ENCODE peak calls at places on chromosome X, in six cellular contexts. One of them, this sample, is unnamed.

GRCh38 chrX:7149421-7149820 is 1.5 kb upstream of the PUDP start:
- DNase-seq in activated T-helper 1 cell treated with anti-CD3 and anti-CD28 coated beads, Interleukin-12 subunit alpha, Interleukin-12 subunit beta, Interleukin-2, Interleukin-4 antibody, amounts not matched to agents 30 ng/mL and 10 ng/mL and 1 ng/mL, durations not matched to agents 14 hours and 24 hours and 36 hours: no peak
- DNase-seq in body of pancreas: no peak
- DNase-seq in activated CD8-positive, alpha-beta memory T cell treated with anti-CD3 and anti-CD28 coated beads for 24 hours: no peak
- DNase-seq in GM12865: peak; percentile 29
- DNase-seq in NCI-H1417: peak; percentile 57
- DNase-seq in this sample: no peak

GRCh38 chrX:67892391-67892790 is 348.6 kb downstream of the AR start:
- DNase-seq in activated T-helper 1 cell treated with anti-CD3 and anti-CD28 coated beads, Interleukin-12 subunit alpha, Interleukin-12 subunit beta, Interleukin-2, Interleukin-4 antibody, amounts not matched to agents 30 ng/mL and 10 ng/mL and 1 ng/mL, durations not matched to agents 14 hours and 24 hours and 36 hours: no peak
- DNase-seq in body of pancreas: no peak
- DNase-seq in activated CD8-positive, alpha-beta memory T cell treated with anti-CD3 and anti-CD28 coated beads for 24 hours: no peak
- DNase-seq in GM12865: no peak
- DNase-seq in NCI-H1417: no peak
- DNase-seq in this sample: no peak

GRCh38 chrX:13440166-13440565 is 120.3 kb upstream of the ATXN3L start:
- DNase-seq in activated T-helper 1 cell treated with anti-CD3 and anti-CD28 coated beads, Interleukin-12 subunit alpha, Interleukin-12 subunit beta, Interleukin-2, Interleukin-4 antibody, amounts not matched to agents 30 ng/mL and 10 ng/mL and 1 ng/mL, durations not matched to agents 14 hours and 24 hours and 36 hours: no peak
- DNase-seq in body of pancreas: no peak
- DNase-seq in activated CD8-positive, alpha-beta memory T cell treated with anti-CD3 and anti-CD28 coated beads for 24 hours: no peak
- DNase-seq in GM12865: no peak
- DNase-seq in NCI-H1417: no peak
- DNase-seq in this sample: no peak

GRCh38 chrX:13876652-13877051 is 59.8 kb upstream of the GPM6B start:
- DNase-seq in activated T-helper 1 cell treated with anti-CD3 and anti-CD28 coated beads, Interleukin-12 subunit alpha, Interleukin-12 subunit beta, Interleukin-2, Interleukin-4 antibody, amounts not matched to agents 30 ng/mL and 10 ng/mL and 1 ng/mL, durations not matched to agents 14 hours and 24 hours and 36 hours: no peak
- DNase-seq in body of pancreas: no peak
- DNase-seq in activated CD8-positive, alpha-beta memory T cell treated with anti-CD3 and anti-CD28 coated beads for 24 hours: no peak
- DNase-seq in GM12865: no peak
- DNase-seq in NCI-H1417: no peak
- DNase-seq in this sample: no peak

GRCh38 chrX:152927858-152928760 is 30.2 kb downstream of the ZNF185 start:
- DNase-seq in activated T-helper 1 cell treated with anti-CD3 and anti-CD28 coated beads, Interleukin-12 subunit alpha, Interleukin-12 subunit beta, Interleukin-2, Interleukin-4 antibody, amounts not matched to agents 30 ng/mL and 10 ng/mL and 1 ng/mL, durations not matched to agents 14 hours and 24 hours and 36 hours: no peak
- DNase-seq in body of pancreas: no peak
- DNase-seq in activated CD8-positive, alpha-beta memory T cell treated with anti-CD3 and anti-CD28 coated beads for 24 hours: no peak
- DNase-seq in GM12865: no peak
- DNase-seq in NCI-H1417: no peak
- DNase-seq in this sample: no peak

GRCh38 chrX:134676440-134676839 is 18.2 kb upstream of the PLAC1 start:
- DNase-seq in activated T-helper 1 cell treated with anti-CD3 and anti-CD28 coated beads, Interleukin-12 subunit alpha, Interleukin-12 subunit beta, Interleukin-2, Interleukin-4 antibody, amounts not matched to agents 30 ng/mL and 10 ng/mL and 1 ng/mL, durations not matched to agents 14 hours and 24 hours and 36 hours: no peak
- DNase-seq in body of pancreas: no peak
- DNase-seq in activated CD8-positive, alpha-beta memory T cell treated with anti-CD3 and anti-CD28 coated beads for 24 hours: no peak
- DNase-seq in GM12865: no peak
- DNase-seq in NCI-H1417: no peak
- DNase-seq in this sample: no peak

GRCh38 chrX:13837290-13837745 is 20.4 kb upstream of the GPM6B start:
- DNase-seq in activated T-helper 1 cell treated with anti-CD3 and anti-CD28 coated beads, Interleukin-12 subunit alpha, Interleukin-12 subunit beta, Interleukin-2, Interleukin-4 antibody, amounts not matched to agents 30 ng/mL and 10 ng/mL and 1 ng/mL, durations not matched to agents 14 hours and 24 hours and 36 hours: no peak
- DNase-seq in body of pancreas: no peak
- DNase-seq in activated CD8-positive, alpha-beta memory T cell treated with anti-CD3 and anti-CD28 coated beads for 24 hours: no peak
- DNase-seq in GM12865: no peak
- DNase-seq in NCI-H1417: peak; percentile 80
- DNase-seq in this sample: no peak

GRCh38 chrX:7132335-7133035 is 15.0 kb upstream of the STS start:
- DNase-seq in activated T-helper 1 cell treated with anti-CD3 and anti-CD28 coated beads, Interleukin-12 subunit alpha, Interleukin-12 subunit beta, Interleukin-2, Interleukin-4 antibody, amounts not matched to agents 30 ng/mL and 10 ng/mL and 1 ng/mL, durations not matched to agents 14 hours and 24 hours and 36 hours: no peak
- DNase-seq in body of pancreas: peak; percentile 89
- DNase-seq in activated CD8-positive, alpha-beta memory T cell treated with anti-CD3 and anti-CD28 coated beads for 24 hours: no peak
- DNase-seq in GM12865: peak; percentile 60
- DNase-seq in NCI-H1417: peak; percentile 63
- DNase-seq in this sample: no peak

GRCh38 chrX:25020391-25021131 is 4.8 kb upstream of the ARX start:
- DNase-seq in activated T-helper 1 cell treated with anti-CD3 and anti-CD28 coated beads, Interleukin-12 subunit alpha, Interleukin-12 subunit beta, Interleukin-2, Interleukin-4 antibody, amounts not matched to agents 30 ng/mL and 10 ng/mL and 1 ng/mL, durations not matched to agents 14 hours and 24 hours and 36 hours: no peak
- DNase-seq in body of pancreas: no peak
- DNase-seq in activated CD8-positive, alpha-beta memory T cell treated with anti-CD3 and anti-CD28 coated beads for 24 hours: no peak
- DNase-seq in GM12865: peak; percentile 23
- DNase-seq in NCI-H1417: peak; percentile 82
- DNase-seq in this sample: peak; percentile 56

GRCh38 chrX:35382966-35383365 is 415.2 kb upstream of the MAGEB16 start:
- DNase-seq in activated T-helper 1 cell treated with anti-CD3 and anti-CD28 coated beads, Interleukin-12 subunit alpha, Interleukin-12 subunit beta, Interleukin-2, Interleukin-4 antibody, amounts not matched to agents 30 ng/mL and 10 ng/mL and 1 ng/mL, durations not matched to agents 14 hours and 24 hours and 36 hours: no peak
- DNase-seq in body of pancreas: no peak
- DNase-seq in activated CD8-positive, alpha-beta memory T cell treated with anti-CD3 and anti-CD28 coated beads for 24 hours: no peak
- DNase-seq in GM12865: no peak
- DNase-seq in NCI-H1417: no peak
- DNase-seq in this sample: no peak